ENCODE peak calls at places on chromosomes 4 and X, in four cellular contexts. U is sigmoid colon, R is endothelial cell of umbilical vein, C is K562. K is an unnamed sample.

GRCh38 chrX:44918722-44919121 is 45.7 kb downstream of the KDM6A start:
- DNase-seq in U (no peak), C (no peak), R (no peak), K (no peak)

GRCh38 chr4:165635261-165635838 is 237.7 kb upstream of the TLL1 start:
- DNase-seq in U (no peak), R (no peak), C (no peak), K (no peak)

GRCh38 chr4:95181446-95182306 is 367.1 kb downstream of the UNC5C start:
- DNase-seq in C (peak), R (peak), U (no peak), K (no peak)

GRCh38 chr4:53717064-53717549 is 125.8 kb upstream of the LNX1 start:
- DNase-seq in R (no peak), C (no peak), U (no peak), K (no peak)

GRCh38 chr4:128471576-128471975 is 184.0 kb upstream of the PGRMC2 start:
- DNase-seq in U (no peak), C (peak), R (no peak), K (no peak)

GRCh38 chrX:47515941-47516649 is 33.1 kb upstream of the ZNF41 start:
- DNase-seq in C (no peak), U (no peak), R (no peak), K (no peak)

GRCh38 chr4:1856920-1857699 is 1.2 kb upstream of the LETM1 start:
- DNase-seq in U (peak), C (peak), R (no peak), K (no peak)

GRCh38 chrX:17788439-17788838 is 51.1 kb downstream of the SCML1 start:
- DNase-seq in R (peak), U (no peak), C (peak), K (peak)

GRCh38 chr4:152508386-152508785 is 27.5 kb downstream of the FBXW7 start:
- DNase-seq in R (no peak), C (no peak), U (no peak), K (no peak)

GRCh38 chr4:38667005-38667771 is 3.2 kb downstream of the KLF3 start:
- DNase-seq in R (peak), C (peak), U (peak), K (no peak)
- H3K4me3 ChIP-seq in R (no peak), C (peak), U (peak), K (peak)

GRCh38 chr4:77697860-77698599 is 92.4 kb downstream of the CXCL13 start:
- DNase-seq in C (no peak), U (no peak), R (peak), K (no peak)
- TF ChIP-seq POLR2AphosphoS5 in C (no peak), U (no peak), R (no peak), K (no peak)

GRCh38 chrX:102765794-102766193 is 45.3 kb downstream of the GPRASP3 start:
- DNase-seq in R (peak), U (peak), C (no peak), K (no peak)

GRCh38 chrX:102767287-102767686 is 46.7 kb downstream of the GPRASP3 start:
- DNase-seq in C (no peak), U (no peak), R (no peak), K (no peak)

GRCh38 chrX:102765217-102765616 is 44.7 kb downstream of the GPRASP3 start:
- DNase-seq in R (peak), C (no peak), U (peak), K (no peak)

DNA sequence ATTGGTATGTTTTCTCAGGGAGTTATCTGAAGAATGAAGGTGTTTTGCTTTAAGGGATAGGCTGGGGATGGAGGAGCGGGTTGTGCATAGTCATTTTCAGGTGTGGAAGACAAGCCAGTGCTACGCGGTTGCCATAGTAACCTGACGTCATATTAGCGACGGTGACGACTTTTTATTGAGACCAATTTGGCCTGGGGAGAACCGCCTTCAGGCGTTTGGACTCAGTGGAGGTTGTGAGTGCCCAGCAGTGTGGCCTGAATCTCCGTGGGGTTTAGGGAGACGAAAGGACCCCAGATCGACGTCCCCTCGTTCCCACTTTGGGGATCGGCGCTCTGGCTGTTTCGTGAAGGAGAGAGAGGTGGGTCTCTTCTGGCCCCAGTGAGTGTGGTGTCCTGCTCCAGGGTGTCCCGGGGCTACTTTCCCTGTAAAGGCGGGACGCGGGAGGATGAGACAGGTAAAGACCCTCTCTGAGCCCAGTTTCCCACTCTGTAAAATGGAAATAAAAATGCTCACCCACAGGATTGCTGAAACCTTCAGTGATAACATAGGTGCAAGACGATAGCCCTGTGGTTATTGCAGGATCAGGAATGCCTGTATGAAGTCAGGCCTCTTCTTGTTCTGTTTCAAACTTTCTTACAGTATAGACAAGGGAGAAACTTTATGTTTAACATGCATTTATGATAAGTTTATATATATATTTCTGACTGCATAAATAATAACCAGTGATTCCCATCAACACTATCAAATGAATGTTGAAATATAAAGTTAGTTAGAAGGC is 48.6 kb downstream of the GPRASP3 start:
- DNase-seq in U (peak), C (peak), R (peak), K (peak)
- TF ChIP-seq POLR2A in U (no peak), C (peak), R (no peak), K (no peak)

GRCh38 chr4:87865960-87866598 is 33.3 kb downstream of the MEPE start:
- DNase-seq in R (no peak), C (no peak), U (no peak), K (no peak)
- H3K4me3 ChIP-seq in R (no peak), C (no peak), U (no peak), K (no peak)

GRCh38 chr4:115668396-115668795 is 555.0 kb upstream of the NDST4 start:
- DNase-seq in U (no peak), C (no peak), R (no peak), K (no peak)
- TF ChIP-seq POLR2AphosphoS5 in U (no peak), C (no peak), R (no peak), K (no peak)

GRCh38 chr4:99947190-99947578 is 766 bp upstream of the DNAJB14 start:
- DNase-seq in U (no peak), C (no peak), R (peak), K (no peak)
- TF ChIP-seq POLR2A in U (no peak), C (peak), R (no peak), K (no peak)

GRCh38 chrX:124737771-124738170 is 391.4 kb downstream of the SH2D1A start:
- DNase-seq in C (no peak), R (no peak), U (no peak), K (no peak)

GRCh38 chrX:124736553-124737240 is 390.3 kb downstream of the SH2D1A start:
- DNase-seq in R (no peak), C (no peak), U (no peak), K (no peak)
- H3K4me3 ChIP-seq in R (no peak), C (no peak), U (no peak), K (no peak)

DNA sequence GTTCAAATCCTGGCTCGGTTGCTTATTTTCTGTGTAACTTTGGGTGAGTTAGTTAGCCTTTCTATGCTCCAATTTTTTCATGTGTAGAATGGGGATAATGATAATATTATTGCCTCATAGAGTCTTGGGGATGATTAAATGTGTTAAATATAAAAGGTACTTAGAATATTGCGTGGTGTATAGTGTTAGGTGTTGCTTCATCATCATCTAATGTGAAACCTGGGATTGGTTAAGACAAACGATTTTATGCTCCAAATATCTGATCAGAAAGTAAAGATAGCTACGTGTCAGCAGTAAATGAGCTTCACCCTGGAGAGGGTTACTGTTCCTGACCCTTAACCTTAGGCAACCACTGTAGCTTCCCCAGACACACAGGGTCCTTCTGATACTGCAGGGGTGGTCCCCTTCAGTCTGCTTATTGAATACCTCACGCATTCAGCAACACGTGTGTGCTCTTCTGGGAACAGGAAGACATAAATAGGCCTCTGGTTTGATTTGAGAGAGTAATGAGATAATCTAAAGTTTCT is 50.1 kb downstream of the GPAT3 start:
- DNase-seq in R (no peak), C (peak), U (no peak), K (no peak)
- TF ChIP-seq POLR2AphosphoS5 in R (no peak), C (no peak), U (no peak), K (no peak)

DNA sequence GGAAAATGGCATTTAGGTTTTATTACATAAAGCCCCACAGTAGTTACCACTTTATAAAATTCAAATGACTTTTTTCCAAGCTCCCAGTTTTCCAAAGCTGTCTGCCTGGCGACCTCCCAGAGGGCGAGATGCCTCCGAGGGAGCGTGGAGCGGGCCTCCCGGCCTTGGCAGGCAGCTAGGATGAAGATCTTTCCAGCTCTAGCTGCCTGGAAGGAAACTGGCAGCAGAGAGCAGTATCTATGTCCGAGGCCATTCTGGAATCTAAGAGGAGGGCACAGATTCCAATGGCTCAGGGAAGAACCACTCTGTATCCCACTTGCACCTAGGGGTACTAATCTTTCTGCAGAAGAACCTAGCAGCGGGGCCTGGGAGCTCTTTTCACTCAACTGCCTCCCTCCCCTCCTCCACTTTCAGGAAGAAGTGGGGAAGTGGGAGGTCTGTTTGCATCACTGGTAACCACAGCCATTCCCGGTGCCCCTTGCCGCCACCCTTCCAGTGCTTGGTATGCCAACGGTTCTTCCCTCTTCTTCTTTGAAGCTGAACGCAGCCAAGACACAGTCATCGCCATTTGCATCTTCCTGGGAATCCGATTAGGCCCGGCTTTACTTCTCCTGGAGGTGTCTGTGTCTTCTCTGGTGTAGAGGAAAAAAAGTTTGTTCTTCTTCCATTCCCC is 47.4 kb upstream of the RBPJ start:
- DNase-seq in C (no peak), U (peak), R (no peak), K (peak)
- TF ChIP-seq POLR2A in C (no peak), U (no peak), R (no peak), K (no peak)

GRCh38 chr4:22485751-22486150 is 30.1 kb downstream of the ADGRA3 start:
- DNase-seq in C (no peak), R (no peak), U (no peak), K (no peak)
- H3K4me3 ChIP-seq in C (no peak), R (no peak), U (no peak), K (no peak)

K was measured in upper lobe of left lung.